ENCODE peak calls at places on chromosomes 2 and 18, in six cellular contexts. M is HepG2, G is K562, V is IMR-90, D is adrenal gland, I is ovary. F is an unnamed sample.
A peak's percentile ranks its signal among the peaks of the same experiment; 100 is the strongest.

GRCh38 chr2:190634381-190634780 is 14.5 kb upstream of the NAB1 start:
- DNase-seq in M (no peak), G (no peak), V (peak; percentile 43), D (no peak), I (no peak), F (no peak)

GRCh38 chr2:197515277-197515797 is 529 bp upstream of the MOB4 start:
- DNase-seq in V (peak; percentile 31), G (peak; percentile 41), I (no peak), M (peak; percentile 61), D (peak; percentile 57), F (no peak)

GRCh38 chr2:112920923-112921532 is 10.1 kb downstream of the IL37 start:
- DNase-seq in V (peak; percentile 62), G (peak; percentile 29), M (no peak), D (no peak), I (no peak), F (no peak)

GRCh38 chr18:76507830-76508381 is 12.9 kb upstream of the ZNF516 start:
- DNase-seq in D (no peak), I (peak; percentile 19), G (no peak), V (no peak), M (no peak), F (no peak)

GRCh38 chr2:98578231-98578630 is 30.1 kb downstream of the COA5 start:
- DNase-seq in V (no peak), D (peak; percentile 15), G (no peak), I (no peak), M (no peak), F (no peak)

GRCh38 chr2:233700028-233700635 is 7.4 kb downstream of the UGT1A6 start:
- DNase-seq in D (peak; percentile 66), G (peak; percentile 19), M (peak; percentile 56), I (no peak), V (peak; percentile 69), F (no peak)

GRCh38 chr2:26493631-26494030 is 15.7 kb upstream of the OTOF start:
- DNase-seq in V (no peak), D (no peak), I (no peak), M (no peak), G (peak; percentile 14), F (no peak)

GRCh38 chr18:58097127-58097906 is 53.3 kb downstream of the NEDD4L start:
- DNase-seq in G (no peak), V (peak; percentile 37), D (no peak), M (peak; percentile 41), I (no peak), F (no peak)

GRCh38 chr2:23988371-23988770 is 21.5 kb upstream of the MFSD2B start:
- DNase-seq in M (peak; percentile 13), I (no peak), V (peak; percentile 4), G (peak; percentile 37), D (no peak), F (no peak)

GRCh38 chr2:158786897-158787296 is 8.2 kb upstream of the DAPL1 start:
- DNase-seq in M (no peak), I (no peak), G (no peak), V (no peak), D (no peak), F (no peak)
- TF ChIP-seq CTCF in M (no peak), I (no peak), G (no peak), V (no peak), D (no peak), F (no peak)

GRCh38 chr2:36352711-36353110 is 2.9 kb upstream of the CRIM1 start:
- DNase-seq in V (peak; percentile 83), G (no peak), I (no peak), D (peak; percentile 56), M (peak; percentile 62), F (no peak)

GRCh38 chr2:36351291-36352023 is 4.1 kb upstream of the CRIM1 start:
- DNase-seq in V (no peak), D (no peak), M (no peak), G (no peak), I (no peak), F (no peak)

GRCh38 chr2:36343601-36344000 is 12.0 kb upstream of the CRIM1 start:
- DNase-seq in G (no peak), M (no peak), I (no peak), D (no peak), V (peak; percentile 37), F (no peak)

GRCh38 chr2:36352024-36352398 is 3.6 kb upstream of the CRIM1 start:
- DNase-seq in V (peak; percentile 64), I (no peak), M (peak; percentile 68), G (peak; percentile 45), D (peak; percentile 34), F (no peak)

DNA sequence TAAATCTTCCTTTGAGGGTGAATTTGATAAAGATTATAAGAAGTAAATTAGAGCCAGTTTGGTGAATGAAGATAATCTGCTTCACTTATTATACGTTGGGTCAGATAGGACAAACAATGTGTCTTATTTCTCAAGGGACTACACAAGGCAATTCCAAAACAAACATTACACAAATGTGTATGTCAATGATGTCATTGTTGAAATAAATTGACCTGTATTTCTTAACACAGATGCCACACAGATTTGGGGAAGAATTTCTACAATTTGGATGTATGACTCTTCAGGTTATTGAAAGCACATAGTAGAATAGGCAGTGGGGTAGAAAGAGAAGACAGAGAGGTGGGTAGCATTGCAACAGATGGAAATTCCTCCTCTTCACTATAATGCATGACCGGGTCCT is 6.9 kb upstream of the CRIM1 start:
- DNase-seq in M (peak; percentile 31), V (peak; percentile 58), G (no peak), D (no peak), I (no peak), F (no peak)
- TF ChIP-seq POLR2A in M (no peak), V (no peak), G (no peak), D (no peak), I (no peak), F (no peak)

GRCh38 chr2:19542796-19543195 is 184.4 kb upstream of the OSR1 start:
- DNase-seq in D (no peak), M (no peak), V (no peak), G (no peak), I (no peak), F (no peak)

GRCh38 chr2:19540739-19541503 is 182.5 kb upstream of the OSR1 start:
- DNase-seq in M (no peak), D (peak; percentile 25), G (no peak), I (no peak), V (peak; percentile 91), F (no peak)

GRCh38 chr2:19543271-19544019 is 185.0 kb upstream of the OSR1 start:
- DNase-seq in M (no peak), D (no peak), I (no peak), V (peak; percentile 26), G (no peak), F (no peak)

GRCh38 chr2:19544020-19544383 is 185.6 kb upstream of the OSR1 start:
- DNase-seq in I (no peak), G (no peak), D (no peak), M (no peak), V (no peak), F (no peak)

DNA sequence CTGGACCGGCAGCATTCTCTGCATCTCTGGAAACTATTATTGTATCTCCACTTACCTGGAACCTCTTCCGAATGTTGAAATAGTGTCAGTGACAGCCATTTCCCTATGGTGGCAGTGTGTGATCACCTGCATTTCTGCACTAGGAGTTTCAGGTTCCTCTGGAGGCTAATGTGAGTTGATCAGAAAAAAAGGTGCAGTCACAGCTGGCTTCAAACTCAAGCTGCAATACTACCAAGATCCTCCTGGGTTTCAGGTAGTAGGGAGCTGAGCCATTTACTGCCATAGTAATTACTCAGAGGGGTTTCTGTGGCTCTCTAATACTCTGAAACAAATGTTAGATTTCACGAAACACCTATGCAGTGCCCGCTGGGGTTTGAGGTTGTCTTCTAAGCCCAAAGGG is 183.5 kb upstream of the OSR1 start:
- DNase-seq in V (no peak), M (no peak), D (no peak), I (no peak), G (no peak), F (no peak)
- TF ChIP-seq CTCF in V (no peak), M (no peak), D (no peak), I (no peak), G (no peak), F (no peak)

GRCh38 chr18:9870431-9871023 is 15.2 kb upstream of the TXNDC2 start:
- DNase-seq in G (peak; percentile 60), V (no peak), D (no peak), M (no peak), I (no peak), F (no peak)

GRCh38 chr18:9867454-9867732 is 18.4 kb upstream of the TXNDC2 start:
- DNase-seq in D (no peak), M (no peak), G (no peak), I (no peak), V (no peak), F (no peak)

GRCh38 chr18:9869713-9870430 is 15.9 kb upstream of the TXNDC2 start:
- DNase-seq in M (peak; percentile 95), I (peak; percentile 60), D (peak; percentile 84), V (peak; percentile 64), G (peak; percentile 97), F (no peak)

GRCh38 chr18:9871244-9871746 is 14.5 kb upstream of the TXNDC2 start:
- DNase-seq in M (no peak), D (no peak), V (no peak), I (no peak), G (no peak), F (no peak)

DNA sequence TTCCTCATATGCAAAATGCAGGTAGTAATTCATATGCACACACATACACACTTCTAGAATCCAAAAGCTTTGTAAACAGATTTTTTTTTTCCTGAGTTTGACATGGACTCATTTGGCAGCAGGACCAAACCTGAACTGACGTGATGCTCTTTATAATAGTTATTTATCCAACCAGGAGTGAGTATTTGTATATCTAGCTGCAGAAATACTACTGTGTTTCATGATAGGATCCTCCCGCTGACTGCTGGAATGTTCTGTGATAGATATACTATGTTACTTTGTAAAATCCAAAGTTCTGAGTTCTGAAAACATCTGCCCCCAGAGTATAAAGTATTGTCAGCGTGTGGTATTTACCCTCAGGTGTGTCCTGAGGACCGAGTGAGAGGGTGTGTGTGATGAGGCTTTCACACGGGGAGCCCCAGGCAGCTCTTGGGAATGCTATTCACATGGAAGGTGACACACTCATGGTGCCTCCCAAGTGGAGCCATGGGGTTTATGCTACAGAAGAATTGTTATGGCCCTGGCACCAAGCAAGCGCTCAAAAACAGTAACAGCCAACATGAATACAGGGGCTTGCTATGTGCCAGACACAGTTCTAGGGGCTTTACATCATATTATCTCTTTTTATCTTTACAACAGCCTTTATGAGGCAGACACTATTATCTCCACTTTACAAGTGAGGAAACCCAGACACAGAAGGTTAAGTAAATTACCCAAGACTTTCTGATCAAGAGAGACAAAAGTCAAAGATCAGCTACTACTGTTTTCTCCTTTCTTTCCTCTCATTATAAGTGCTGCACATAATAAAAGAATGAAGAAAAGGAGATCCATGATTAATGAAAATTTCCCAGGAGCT is 16.7 kb upstream of the TXNDC2 start:
- DNase-seq in I (no peak), V (no peak), M (no peak), G (peak; percentile 47), D (no peak), F (no peak)
- TF ChIP-seq POLR2A in I (no peak), V (no peak), M (no peak), G (no peak), D (no peak), F (no peak)

DNA sequence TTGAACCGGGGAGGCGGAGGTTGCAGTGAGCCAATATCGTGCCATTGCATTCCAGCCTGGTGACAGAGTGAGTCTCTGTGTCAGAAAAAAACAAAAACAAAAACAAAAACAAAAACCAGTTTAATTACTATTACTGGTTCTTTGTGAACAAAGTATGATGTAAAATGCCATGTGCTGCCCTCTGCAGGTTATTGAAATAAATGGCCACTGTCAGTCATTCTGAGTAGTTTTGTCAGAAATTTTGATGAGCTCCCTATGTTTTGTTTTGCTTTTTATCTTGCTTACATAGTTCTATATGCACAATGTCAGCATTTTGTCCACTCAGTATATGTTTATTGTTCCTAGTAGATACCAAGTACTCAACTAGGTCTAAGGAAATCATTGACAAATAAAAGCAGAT is 423.6 kb upstream of the CHST9 start:
- DNase-seq in D (no peak), G (peak; percentile 1), I (no peak), V (no peak), M (no peak), F (no peak)
- TF ChIP-seq CTCF in D (no peak), G (peak; percentile 5), I (no peak), V (peak; percentile 32), M (peak; percentile 6), F (no peak)

F was measured in gastrocnemius medialis.